ENCODE peak calls at places on chromosomes 16 and 17, in nine cellular contexts. P is NCI-H69; Y is HCEC 1CT; U is midbrain; L is activated naive CD4-positive, alpha-beta T cell treated with Interleukin-2 at 50 U/mL for 16 hours; D is GM20000; B is amniotic stem cell; F is effector CD4-positive, alpha-beta T cell; S is neural crest cell. V is an unnamed sample.

GRCh38 chr16:83955218-83956130 is 2.4 kb downstream of the OSGIN1 start:
- DNase-seq in D (no peak), L (no peak), S (no peak), B (no peak), U (no peak), F (no peak), P (peak; percentile 20), Y (no peak), V (no peak)

GRCh38 chr16:66266436-66267286 is 99.8 kb upstream of the CDH5 start:
- DNase-seq in D (no peak), F (no peak), P (no peak), S (no peak), B (no peak), L (no peak), Y (no peak), U (no peak), V (no peak)

GRCh38 chr16:84243732-84244131 is 3.9 kb upstream of the KCNG4 start:
- DNase-seq in Y (no peak), F (no peak), B (no peak), P (no peak), L (no peak), U (no peak), D (no peak), S (no peak), V (peak; percentile 65)

GRCh38 chr16:53159781-53160436 is 105.1 kb downstream of the CHD9 start:
- DNase-seq in B (peak; percentile 29), L (no peak), D (peak; percentile 38), P (peak; percentile 67), F (no peak), Y (peak; percentile 27), S (no peak), U (peak; percentile 47), V (peak; percentile 84)

GRCh38 chr17:69913241-69914015 is 161.6 kb upstream of the KCNJ16 start:
- DNase-seq in L (no peak), B (no peak), D (no peak), S (no peak), P (no peak), U (no peak), F (no peak), Y (no peak), V (peak; percentile 70)

GRCh38 chr16:88920618-88921602 is 54.5 kb upstream of the PABPN1L start:
- DNase-seq in S (no peak), F (no peak), L (peak; percentile 12), U (no peak), P (peak; percentile 87), Y (no peak), B (no peak), D (peak; percentile 88), V (no peak)

GRCh38 chr17:42791948-42792347 is 6.6 kb downstream of the COA3 start:
- DNase-seq in P (no peak), Y (no peak), S (no peak), D (no peak), B (no peak), U (no peak), F (no peak), L (no peak), V (no peak)

GRCh38 chr16:65666132-65666869 is 544.4 kb upstream of the CDH11 start:
- DNase-seq in Y (no peak), F (no peak), B (no peak), D (no peak), L (no peak), P (no peak), U (no peak), S (no peak), V (no peak)

GRCh38 chr17:76171701-76172100 is 30.7 kb upstream of the FOXJ1 start:
- DNase-seq in S (no peak), Y (no peak), D (no peak), U (no peak), B (no peak), L (no peak), P (peak; percentile 41), F (no peak), V (no peak)

GRCh38 chr17:40678902-40679522 is 14.0 kb upstream of the KRT222 start:
- DNase-seq in F (no peak), U (no peak), P (no peak), B (no peak), L (no peak), S (no peak), Y (no peak), D (no peak), V (no peak)

GRCh38 chr16:1900452-1900774 is 17.8 kb downstream of the HS3ST6 start:
- DNase-seq in L (no peak), F (no peak), B (no peak), D (no peak), P (peak; percentile 98), Y (no peak), S (no peak), U (no peak), V (no peak)

GRCh38 chr17:20145567-20145966 is 136.4 kb downstream of the SPECC1 start:
- DNase-seq in U (no peak), Y (no peak), P (no peak), D (no peak), F (no peak), S (no peak), L (no peak), B (no peak), V (no peak)

GRCh38 chr16:56539667-56540066 is 19.8 kb upstream of the BBS2 start:
- DNase-seq in Y (no peak), S (no peak), B (no peak), F (no peak), U (no peak), P (no peak), D (no peak), L (no peak), V (no peak)

GRCh38 chr17:50304781-50305404 is 30.6 kb downstream of the TMEM92 start:
- DNase-seq in B (no peak), Y (peak; percentile 42), L (no peak), D (no peak), P (peak; percentile 39), S (no peak), F (no peak), U (no peak), V (no peak)

GRCh38 chr17:37742114-37742761 is 2.6 kb downstream of the HNF1B start:
- DNase-seq in L (peak; percentile 8), D (peak; percentile 49), P (peak; percentile 42), B (no peak), Y (no peak), S (no peak), U (no peak), F (no peak), V (no peak)

GRCh38 chr17:78416311-78416711 is 37.9 kb downstream of the PGS1 start:
- DNase-seq in U (no peak), L (no peak), B (no peak), D (no peak), P (no peak), Y (no peak), S (no peak), F (no peak), V (no peak)

GRCh38 chr17:17929655-17930380 is 42.4 kb downstream of the TOM1L2 start:
- DNase-seq in D (no peak), S (no peak), F (no peak), P (no peak), L (no peak), Y (no peak), B (no peak), U (no peak), V (no peak)

GRCh38 chr17:77867308-77867781 is 91.2 kb upstream of the TNRC6C start:
- DNase-seq in P (no peak), S (no peak), F (no peak), B (no peak), L (no peak), U (no peak), Y (no peak), D (peak; percentile 79), V (peak; percentile 47)

GRCh38 chr17:82170412-82170961 is 42.2 kb downstream of the CCDC57 start:
- DNase-seq in F (no peak), S (no peak), U (no peak), B (no peak), D (no peak), P (no peak), L (no peak), Y (no peak), V (no peak)

GRCh38 chr17:4573682-4574081 is 10.6 kb upstream of the SMTNL2 start:
- DNase-seq in L (peak; percentile 80), U (no peak), S (no peak), F (peak; percentile 13), P (no peak), Y (no peak), D (peak; percentile 73), B (no peak), V (no peak)

GRCh38 chr16:29805232-29806095 is 865 bp upstream of the MAZ start:
- DNase-seq in Y (peak; percentile 97), U (peak; percentile 98), L (peak; percentile 98), F (peak; percentile 96), B (peak; percentile 97), S (peak; percentile 96), P (peak; percentile 100), D (peak; percentile 95), V (peak; percentile 99)

GRCh38 chr16:27748868-27749546 is 199.1 kb downstream of the KATNIP start:
- DNase-seq in F (no peak), Y (peak; percentile 23), D (peak; percentile 52), U (peak; percentile 52), P (peak; percentile 74), B (no peak), L (peak; percentile 11), S (no peak), V (peak; percentile 72)

GRCh38 chr16:50584033-50584722 is 36.0 kb downstream of the NKD1 start:
- DNase-seq in F (no peak), S (no peak), L (no peak), B (no peak), U (no peak), P (no peak), D (peak; percentile 54), Y (no peak), V (no peak)

GRCh38 chr17:74317071-74317470 is 9.0 kb upstream of the KIF19 start:
- DNase-seq in D (no peak), Y (no peak), L (no peak), P (no peak), U (no peak), S (no peak), B (no peak), F (no peak), V (no peak)

GRCh38 chr16:57379579-57379978 is 7.3 kb downstream of the CX3CL1 start:
- DNase-seq in S (no peak), Y (no peak), L (no peak), P (no peak), D (no peak), B (no peak), U (no peak), F (no peak), V (no peak)

GRCh38 chr17:65235284-65235683 is 98.1 kb downstream of the RGS9 start:
- DNase-seq in D (no peak), L (no peak), S (no peak), U (no peak), Y (no peak), F (no peak), B (no peak), P (no peak), V (no peak)

GRCh38 chr17:30600830-30601494 is 123.8 kb downstream of the GOSR1 start:
- DNase-seq in F (no peak), P (peak; percentile 71), B (no peak), Y (peak; percentile 8), U (no peak), D (peak; percentile 51), S (no peak), L (peak; percentile 20), V (peak; percentile 64)

GRCh38 chr16:58960034-58960433 is 225.9 kb upstream of the GOT2 start:
- DNase-seq in F (no peak), L (no peak), B (no peak), D (no peak), P (no peak), S (no peak), Y (no peak), U (no peak), V (no peak)

GRCh38 chr17:58337600-58338453 is 9.2 kb upstream of the TSPOAP1 start:
- DNase-seq in F (peak; percentile 85), S (no peak), P (no peak), Y (peak; percentile 92), B (no peak), U (peak; percentile 14), D (peak; percentile 74), L (peak; percentile 94), V (peak; percentile 99)